ENCODE peak calls at places on chromosome 4, in five cellular contexts. One of them, this sample, is unnamed. For H3K9me3, the result is how much of the 10 kb centered on the place peaks cover.

GRCh38 chr4:7360802-7361201 is 73.9 kb downstream of the PSAPL1 start:
- DNase-seq in heart right ventricle: no peak
- DNase-seq in thoracic aorta: no peak
- DNase-seq in body of pancreas: no peak
- DNase-seq in small intestine: no peak
- DNase-seq in this sample: no peak

GRCh38 chr4:26204249-26204825 is 116.5 kb upstream of the RBPJ start:
- DNase-seq in heart right ventricle: no peak
- DNase-seq in thoracic aorta: no peak
- DNase-seq in body of pancreas: no peak
- DNase-seq in small intestine: no peak
- DNase-seq in this sample: no peak

GRCh38 chr4:1998296-1998695 is 10.5 kb downstream of the NELFA start:
- DNase-seq in heart right ventricle: no peak
- DNase-seq in thoracic aorta: no peak
- DNase-seq in body of pancreas: no peak
- DNase-seq in small intestine: peak
- DNase-seq in this sample: no peak

GRCh38 chr4:84920591-84920990 is 45.9 kb downstream of the WDFY3 start:
- DNase-seq in heart right ventricle: no peak
- DNase-seq in thoracic aorta: no peak
- DNase-seq in body of pancreas: no peak
- DNase-seq in small intestine: no peak
- DNase-seq in this sample: no peak

GRCh38 chr4:149891381-149891780 is 75.7 kb upstream of the IQCM start:
- DNase-seq in heart right ventricle: no peak
- DNase-seq in thoracic aorta: no peak
- DNase-seq in body of pancreas: no peak
- DNase-seq in small intestine: no peak
- DNase-seq in this sample: no peak

GRCh38 chr4:91502365-91502764 is 801.4 kb upstream of the GRID2 start:
- DNase-seq in heart right ventricle: no peak
- DNase-seq in thoracic aorta: no peak
- DNase-seq in body of pancreas: no peak
- DNase-seq in small intestine: no peak
- DNase-seq in this sample: no peak

GRCh38 chr4:188934320-188934975 is 795.2 kb downstream of the TRIML1 start:
- DNase-seq in heart right ventricle: no peak
- DNase-seq in thoracic aorta: no peak
- DNase-seq in body of pancreas: no peak
- DNase-seq in small intestine: peak
- DNase-seq in this sample: no peak

GRCh38 chr4:6916587-6917444 is 7.2 kb downstream of the TBC1D14 start:
- DNase-seq in heart right ventricle: no peak
- DNase-seq in thoracic aorta: no peak
- DNase-seq in body of pancreas: peak
- DNase-seq in small intestine: peak
- DNase-seq in this sample: no peak

GRCh38 chr4:25547343-25547742 is 108.3 kb upstream of the SLC34A2 start:
- DNase-seq in heart right ventricle: no peak
- DNase-seq in thoracic aorta: no peak
- DNase-seq in body of pancreas: no peak
- DNase-seq in small intestine: no peak
- DNase-seq in this sample: no peak

GRCh38 chr4:165199286-165199685 is 8.1 kb upstream of the KLHL2 start:
- DNase-seq in heart right ventricle: no peak
- DNase-seq in thoracic aorta: no peak
- DNase-seq in body of pancreas: no peak
- DNase-seq in small intestine: no peak
- DNase-seq in this sample: no peak

GRCh38 chr4:53490965-53491622 is 100.2 kb downstream of the LNX1 start:
- DNase-seq in heart right ventricle: no peak
- DNase-seq in thoracic aorta: no peak
- DNase-seq in body of pancreas: peak
- DNase-seq in small intestine: peak
- DNase-seq in this sample: peak

GRCh38 chr4:138938371-138938699 is 77.2 kb upstream of the NOCT start:
- DNase-seq in heart right ventricle: no peak
- DNase-seq in thoracic aorta: no peak
- DNase-seq in body of pancreas: no peak
- DNase-seq in small intestine: peak
- DNase-seq in this sample: no peak

GRCh38 chr4:122679946-122680345 is 52.6 kb upstream of the BBS12 start:
- DNase-seq in heart right ventricle: no peak
- DNase-seq in thoracic aorta: no peak
- DNase-seq in body of pancreas: no peak
- DNase-seq in small intestine: peak
- DNase-seq in this sample: no peak

GRCh38 chr4:130985371-130985770 is 1889.4 kb downstream of the C4orf33 start:
- DNase-seq in heart right ventricle: no peak
- DNase-seq in thoracic aorta: no peak
- DNase-seq in body of pancreas: no peak
- DNase-seq in small intestine: no peak
- DNase-seq in this sample: no peak

GRCh38 chr4:62118558-62118957 is 918.4 kb downstream of the ADGRL3 start:
- DNase-seq in heart right ventricle: no peak
- DNase-seq in thoracic aorta: no peak
- DNase-seq in body of pancreas: no peak
- DNase-seq in small intestine: no peak
- DNase-seq in this sample: no peak

GRCh38 chr4:38870098-38870850 is 2.7 kb downstream of the FAM114A1 start:
- DNase-seq in heart right ventricle: no peak
- DNase-seq in thoracic aorta: no peak
- DNase-seq in body of pancreas: no peak
- DNase-seq in small intestine: no peak
- DNase-seq in this sample: no peak

GRCh38 chr4:25970241-25970675 is 56.2 kb downstream of the SMIM20 start:
- DNase-seq in heart right ventricle: peak
- DNase-seq in thoracic aorta: no peak
- DNase-seq in body of pancreas: peak
- DNase-seq in small intestine: peak
- DNase-seq in this sample: no peak

GRCh38 chr4:84647307-84647884 is 64.5 kb downstream of the CDS1 start:
- DNase-seq in heart right ventricle: no peak
- DNase-seq in thoracic aorta: no peak
- DNase-seq in body of pancreas: no peak
- DNase-seq in small intestine: no peak
- DNase-seq in this sample: no peak

GRCh38 chr4:185774815-185775684 is 36.9 kb downstream of the SORBS2 start:
- DNase-seq in heart right ventricle: no peak
- DNase-seq in thoracic aorta: peak
- DNase-seq in body of pancreas: peak
- DNase-seq in small intestine: peak
- DNase-seq in this sample: no peak

GRCh38 chr4:26321326-26322276 is 787 bp downstream of the RBPJ start:
- DNase-seq in heart right ventricle: no peak
- DNase-seq in thoracic aorta: no peak
- DNase-seq in body of pancreas: no peak
- DNase-seq in small intestine: peak
- DNase-seq in this sample: no peak

GRCh38 chr4:7822858-7823257 is 116.8 kb downstream of the AFAP1 start:
- DNase-seq in heart right ventricle: no peak
- DNase-seq in thoracic aorta: no peak
- DNase-seq in body of pancreas: no peak
- DNase-seq in small intestine: no peak
- DNase-seq in this sample: no peak

GRCh38 chr4:169582706-169583105 is 29.7 kb downstream of the NEK1 start:
- DNase-seq in heart right ventricle: no peak
- DNase-seq in thoracic aorta: no peak
- DNase-seq in body of pancreas: no peak
- DNase-seq in small intestine: no peak
- DNase-seq in this sample: no peak

GRCh38 chr4:7139167-7139979 is 53.0 kb upstream of the SORCS2 start:
- DNase-seq in heart right ventricle: no peak
- DNase-seq in thoracic aorta: no peak
- DNase-seq in body of pancreas: no peak
- DNase-seq in small intestine: no peak
- DNase-seq in this sample: no peak

GRCh38 chr4:118279328-118279727 is 73.5 kb downstream of the PRSS12 start:
- DNase-seq in heart right ventricle: no peak
- DNase-seq in thoracic aorta: no peak
- DNase-seq in body of pancreas: no peak
- DNase-seq in small intestine: no peak
- DNase-seq in this sample: no peak

GRCh38 chr4:139416073-139416673 is 37.7 kb upstream of the RAB33B start:
- DNase-seq in heart right ventricle: no peak
- DNase-seq in thoracic aorta: no peak
- DNase-seq in body of pancreas: peak
- DNase-seq in small intestine: peak
- DNase-seq in this sample: no peak

GRCh38 chr4:35760706-35761278 is 483.5 kb downstream of the ARAP2 start:
- DNase-seq in heart right ventricle: no peak
- DNase-seq in thoracic aorta: no peak
- DNase-seq in body of pancreas: no peak
- DNase-seq in small intestine: no peak
- DNase-seq in this sample: no peak

GRCh38 chr4:84238247-84239090 is 260.6 kb downstream of the NKX6-1 start:
- DNase-seq in heart right ventricle: no peak
- DNase-seq in thoracic aorta: no peak
- DNase-seq in body of pancreas: no peak
- DNase-seq in small intestine: no peak
- DNase-seq in this sample: no peak

DNA sequence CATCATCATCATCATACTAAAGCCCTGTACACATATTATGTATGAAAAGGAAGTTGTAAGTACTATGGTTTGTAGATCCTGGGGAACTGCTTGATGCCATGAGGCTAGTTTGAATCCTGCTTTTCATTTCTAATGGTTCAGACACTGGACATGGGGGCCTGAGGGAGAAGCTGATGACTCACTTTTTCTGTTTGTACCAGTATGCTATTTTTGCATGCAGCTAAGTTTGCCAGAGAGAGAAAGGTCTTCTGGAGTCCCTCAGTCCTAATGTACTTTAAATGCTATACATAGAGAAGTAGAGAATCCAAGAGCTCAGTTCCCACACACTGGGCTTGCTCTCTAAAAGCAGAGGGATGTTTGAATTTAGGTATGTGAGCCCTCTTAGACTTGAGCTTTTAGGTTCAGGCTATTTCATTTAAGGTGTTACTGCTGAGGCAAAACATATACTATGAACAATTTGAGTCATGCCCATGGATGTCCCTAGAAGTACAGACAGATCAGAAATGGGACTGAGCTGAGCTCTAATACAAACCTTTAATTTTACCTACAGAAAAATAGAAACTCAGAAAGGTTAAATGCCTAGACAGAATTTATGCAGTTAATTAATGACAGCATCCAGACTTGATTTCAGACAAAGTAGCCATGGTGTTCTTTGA is 17.6 kb upstream of the HS3ST1 start:
- DNase-seq in heart right ventricle: no peak
- DNase-seq in thoracic aorta: no peak
- DNase-seq in body of pancreas: no peak
- DNase-seq in small intestine: no peak
- DNase-seq in this sample: no peak
- H3K4me3 ChIP-seq in heart right ventricle: no peak
- H3K4me3 ChIP-seq in thoracic aorta: no peak
- H3K4me3 ChIP-seq in body of pancreas: no peak
- H3K4me3 ChIP-seq in small intestine: no peak
- H3K4me3 ChIP-seq in this sample: no peak

GRCh38 chr4:102878901-102879300 is 10.1 kb downstream of the CISD2 start:
- DNase-seq in heart right ventricle: no peak
- DNase-seq in thoracic aorta: no peak
- DNase-seq in body of pancreas: no peak
- DNase-seq in small intestine: no peak
- DNase-seq in this sample: no peak
- H3K9me3 ChIP-seq in heart right ventricle: under half
- H3K9me3 ChIP-seq in thoracic aorta: under half
- H3K9me3 ChIP-seq in body of pancreas: under half
- H3K9me3 ChIP-seq in small intestine: under half
- H3K9me3 ChIP-seq in this sample: under half

GRCh38 chr4:175720722-175721121 is 91.3 kb downstream of the GPM6A start:
- DNase-seq in heart right ventricle: no peak
- DNase-seq in thoracic aorta: no peak
- DNase-seq in body of pancreas: no peak
- DNase-seq in small intestine: no peak
- DNase-seq in this sample: no peak

DNA sequence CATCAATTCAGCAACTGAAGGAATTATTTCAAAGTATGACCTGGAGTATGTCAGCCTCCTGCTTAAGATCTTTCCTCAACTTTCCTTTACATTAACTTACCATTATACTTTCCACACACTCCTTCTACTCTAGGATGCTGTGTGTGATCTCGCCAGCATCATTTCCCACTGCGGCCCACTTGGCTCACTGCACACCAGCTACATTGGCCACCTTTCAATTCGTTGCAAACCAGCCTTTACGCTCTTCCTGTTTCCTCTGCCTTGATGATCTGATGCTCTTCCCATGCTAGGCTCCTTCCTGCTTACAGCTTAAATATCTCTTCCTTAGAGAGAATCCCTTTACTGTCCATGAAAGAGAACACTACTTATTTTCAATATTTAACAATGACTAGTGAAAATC is 95.1 kb downstream of the GPM6A start:
- DNase-seq in heart right ventricle: no peak
- DNase-seq in thoracic aorta: no peak
- DNase-seq in body of pancreas: no peak
- DNase-seq in small intestine: no peak
- DNase-seq in this sample: no peak
- H3K4me3 ChIP-seq in heart right ventricle: no peak
- H3K4me3 ChIP-seq in thoracic aorta: no peak
- H3K4me3 ChIP-seq in body of pancreas: no peak
- H3K4me3 ChIP-seq in small intestine: no peak
- H3K4me3 ChIP-seq in this sample: no peak

DNA sequence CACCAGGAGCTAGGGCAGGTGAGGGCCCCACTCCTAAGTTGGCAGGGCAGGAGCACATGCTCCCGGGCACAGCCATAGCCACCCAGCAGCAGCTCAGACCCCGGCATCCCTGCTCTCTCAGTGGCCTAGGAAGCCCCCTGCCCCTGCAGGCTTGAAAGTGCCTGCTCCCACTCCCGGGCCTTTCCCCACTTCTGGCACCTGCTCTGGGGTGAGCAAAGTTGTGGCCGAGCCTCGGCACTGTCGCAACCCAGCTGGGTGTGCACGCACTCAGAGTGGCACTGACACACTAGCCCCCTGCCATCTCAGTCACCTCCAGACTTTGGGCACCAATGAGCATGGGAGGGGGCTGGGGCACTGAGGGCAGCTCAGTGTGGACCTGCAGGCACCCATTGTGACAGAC is 60.8 kb upstream of the CDKN2AIP start:
- DNase-seq in heart right ventricle: no peak
- DNase-seq in thoracic aorta: no peak
- DNase-seq in body of pancreas: no peak
- DNase-seq in small intestine: no peak
- DNase-seq in this sample: no peak
- H3K9me3 ChIP-seq in heart right ventricle: under half
- H3K9me3 ChIP-seq in thoracic aorta: under half
- H3K9me3 ChIP-seq in body of pancreas: under half
- H3K9me3 ChIP-seq in small intestine: under half
- H3K9me3 ChIP-seq in this sample: under half

GRCh38 chr4:176268963-176269362 is at the start of gene ASB5:
- DNase-seq in heart right ventricle: no peak
- DNase-seq in thoracic aorta: no peak
- DNase-seq in body of pancreas: no peak
- DNase-seq in small intestine: no peak
- DNase-seq in this sample: no peak
- H3K4me3 ChIP-seq in heart right ventricle: no peak
- H3K4me3 ChIP-seq in thoracic aorta: no peak
- H3K4me3 ChIP-seq in body of pancreas: no peak
- H3K4me3 ChIP-seq in small intestine: no peak
- H3K4me3 ChIP-seq in this sample: no peak

GRCh38 chr4:653080-653821 is 20.8 kb downstream of the ATP5ME start:
- DNase-seq in heart right ventricle: no peak
- DNase-seq in thoracic aorta: no peak
- DNase-seq in body of pancreas: no peak
- DNase-seq in small intestine: no peak
- DNase-seq in this sample: no peak
- H3K9me3 ChIP-seq in heart right ventricle: under half
- H3K9me3 ChIP-seq in thoracic aorta: under half
- H3K9me3 ChIP-seq in body of pancreas: under half
- H3K9me3 ChIP-seq in small intestine: under half
- H3K9me3 ChIP-seq in this sample: under half